ENCODE peak calls at places on chromosomes 12 and 14, in nine cellular contexts. P is nephron progenitor cell; K is CD8-positive, alpha-beta memory T cell; V is lower leg skin; U is WERI-Rb-1; I is HS-5; C is activated CD4-positive, alpha-beta T cell treated with anti-CD3 and anti-CD28 coated beads for 1 hour; N is RPMI8226; B is endothelial cell. X is an unnamed sample.

GRCh38 chr12:93081810-93082165 is 152.7 kb upstream of the EEA1 start:
- DNase-seq in P (no peak), K (no peak), V (no peak), U (no peak), I (no peak), C (no peak), N (no peak), B (no peak), X (no peak)

GRCh38 chr12:79690606-79691298 is at the start of gene PAWR:
- DNase-seq in P (peak), K (no peak), V (peak), U (peak), I (no peak), C (no peak), N (peak), B (peak), X (peak)

GRCh38 chr12:4134434-4134762 is 139.2 kb upstream of the CCND2 start:
- DNase-seq in P (peak), K (no peak), V (no peak), U (no peak), I (no peak), C (no peak), N (no peak), B (no peak), X (no peak)

GRCh38 chr12:4032906-4033628 is 159.9 kb upstream of the PARP11 start:
- DNase-seq in P (no peak), K (no peak), V (no peak), U (no peak), I (no peak), C (no peak), N (no peak), B (no peak), X (peak)

GRCh38 chr12:124380793-124381453 is 86.0 kb downstream of the RFLNA start:
- DNase-seq in P (no peak), K (no peak), V (no peak), U (no peak), I (no peak), C (no peak), N (no peak), B (no peak), X (no peak)

GRCh38 chr12:91663331-91663998 is 480.8 kb upstream of the DCN start:
- DNase-seq in P (no peak), K (no peak), V (no peak), U (no peak), I (no peak), C (no peak), N (no peak), B (no peak), X (no peak)

GRCh38 chr12:131035268-131035681 is 81.6 kb downstream of the ADGRD1 start:
- DNase-seq in P (no peak), K (no peak), V (no peak), U (no peak), I (no peak), C (no peak), N (peak), B (no peak), X (no peak)

GRCh38 chr12:52007158-52007921 is 594 bp downstream of the TAMALIN start:
- DNase-seq in P (no peak), K (peak), V (peak), U (peak), I (no peak), C (peak), N (no peak), B (no peak), X (no peak)

GRCh38 chr12:122732170-122732569 is 1.5 kb upstream of the HCAR1 start:
- DNase-seq in P (no peak), K (no peak), V (no peak), U (no peak), I (no peak), C (no peak), N (no peak), B (no peak), X (no peak)

GRCh38 chr12:49667319-49668090 is 39.7 kb downstream of the FMNL3 start:
- DNase-seq in P (no peak), K (no peak), V (no peak), U (no peak), I (no peak), C (no peak), N (no peak), B (no peak), X (no peak)

GRCh38 chr14:91367173-91368171 is 50.1 kb downstream of the CCDC88C start:
- DNase-seq in P (no peak), K (peak), V (no peak), U (no peak), I (no peak), C (peak), N (peak), B (no peak), X (no peak)

GRCh38 chr12:56103066-56103711 is 1.2 kb upstream of the PA2G4 start:
- DNase-seq in P (no peak), K (no peak), V (no peak), U (no peak), I (no peak), C (no peak), N (no peak), B (no peak), X (no peak)

GRCh38 chr12:51450816-51451215 is 26.2 kb downstream of the SLC4A8 start:
- DNase-seq in P (peak), K (no peak), V (no peak), U (no peak), I (no peak), C (no peak), N (no peak), B (no peak), X (no peak)

GRCh38 chr12:106114084-106115068 is 24.4 kb downstream of the NUAK1 start:
- DNase-seq in P (no peak), K (no peak), V (no peak), U (no peak), I (no peak), C (no peak), N (no peak), B (no peak), X (peak)

GRCh38 chr12:19030180-19030579 is 99.4 kb upstream of the PLEKHA5 start:
- DNase-seq in P (no peak), K (no peak), V (no peak), U (no peak), I (no peak), C (no peak), N (no peak), B (no peak), X (peak)

GRCh38 chr14:72822946-72823611 is 70.8 kb downstream of the DPF3 start:
- DNase-seq in P (no peak), K (no peak), V (no peak), U (no peak), I (no peak), C (no peak), N (no peak), B (no peak), X (no peak)

GRCh38 chr12:54018608-54018984 is 9.6 kb upstream of the HOXC6 start:
- DNase-seq in P (peak), K (no peak), V (peak), U (peak), I (no peak), C (no peak), N (no peak), B (no peak), X (peak)

GRCh38 chr14:100827751-100828447 is 2.0 kb downstream of the MEG3 start:
- DNase-seq in P (no peak), K (no peak), V (no peak), U (peak), I (no peak), C (no peak), N (no peak), B (no peak), X (no peak)

X was measured in foreskin keratinocyte.